ENCODE peak calls at places on chromosomes 5 and 9, in ten cellular contexts. J, F, A, H, G, R, O, S, N and D are unnamed samples.

GRCh38 chr9:17462869-17463464 is 115.9 kb upstream of the SH3GL2 start:
- DNase-seq in J (no peak), H (peak), F (peak), A (peak), G (peak), R (peak), O (peak), S (peak), N (peak), D (no peak)

GRCh38 chr9:110179734-110180133 is 28.2 kb downstream of the C9orf152 start:
- DNase-seq in G (peak), A (peak), J (no peak), O (no peak), F (no peak), N (peak), S (peak), H (no peak), R (peak), D (no peak)

GRCh38 chr9:17116400-17116837 is 18.4 kb upstream of the CNTLN start:
- DNase-seq in O (peak), H (peak), F (peak), A (peak), S (peak), N (no peak), J (no peak), R (peak), G (peak), D (no peak)

GRCh38 chr9:127463891-127464290 is 12.6 kb downstream of the LRSAM1 start:
- DNase-seq in R (peak), O (no peak), A (no peak), G (no peak), N (peak), J (no peak), S (no peak), F (no peak), H (no peak), D (no peak)

GRCh38 chr5:143311428-143311827 is 92.1 kb downstream of the NR3C1 start:
- DNase-seq in N (peak), R (peak), F (no peak), O (no peak), J (no peak), H (no peak), S (peak), G (peak), A (no peak), D (no peak)

GRCh38 chr9:124743686-124744348 is 27.3 kb downstream of the NR6A1 start:
- DNase-seq in O (peak), J (no peak), F (no peak), R (no peak), S (no peak), G (no peak), H (no peak), A (peak), N (no peak), D (no peak)

GRCh38 chr5:100827481-100827889 is 75.6 kb downstream of the ST8SIA4 start:
- DNase-seq in H (no peak), N (peak), G (peak), J (no peak), O (peak), A (no peak), F (peak), S (no peak), R (peak), D (no peak)

GRCh38 chr9:83570359-83570758 is 32.2 kb upstream of the FRMD3 start:
- DNase-seq in A (peak), N (no peak), J (no peak), S (no peak), H (no peak), G (peak), O (no peak), F (no peak), R (peak), D (no peak)

GRCh38 chr5:126673477-126673876 is 72.7 kb downstream of the PHAX start:
- DNase-seq in S (no peak), O (no peak), A (no peak), N (no peak), R (no peak), H (peak), F (no peak), J (no peak), G (no peak), D (no peak)

GRCh38 chr9:131334568-131335105 is 45.1 kb downstream of the PLPP7 start:
- DNase-seq in A (peak), O (no peak), S (no peak), R (peak), F (peak), N (no peak), H (no peak), G (peak), J (no peak), D (no peak)

GRCh38 chr9:127232833-127233549 is 31.6 kb upstream of the GARNL3 start:
- DNase-seq in F (no peak), O (no peak), R (no peak), J (no peak), N (no peak), G (no peak), H (no peak), A (no peak), S (no peak), D (no peak)